ENCODE peak calls at places on chromosome 20, in eight cellular contexts. H is astrocyte, N is ELF-1, X is non-pigmented ciliary epithelial cell, L is BJ, I is GF-D8, G is uterus, U is T-helper 2 cell. A is an unnamed sample.

GRCh38 chr20:10961651-10962288 is 288.0 kb upstream of the JAG1 start:
- DNase-seq in G (no peak), L (no peak), U (no peak), X (no peak), N (no peak), I (no peak), H (no peak), A (no peak)

GRCh38 chr20:32767418-32768198 is 5.4 kb downstream of the DNMT3B start:
- DNase-seq in H (no peak), U (no peak), X (no peak), G (no peak), N (no peak), I (no peak), L (no peak), A (no peak)

GRCh38 chr20:40008177-40008576 is 680.9 kb downstream of the MAFB start:
- DNase-seq in L (no peak), H (no peak), N (no peak), X (no peak), U (no peak), G (no peak), I (no peak), A (no peak)

GRCh38 chr20:15582146-15582776 is 991.0 kb downstream of the KIF16B start:
- DNase-seq in G (no peak), I (no peak), N (no peak), X (no peak), L (no peak), U (no peak), H (no peak), A (no peak)

GRCh38 chr20:35303735-35304431 is 11.7 kb upstream of the FAM83C start:
- DNase-seq in L (no peak), G (peak), I (peak), X (peak), H (peak), N (peak), U (peak), A (peak)

GRCh38 chr20:18003897-18004296 is 35.1 kb downstream of the MGME1 start:
- DNase-seq in G (no peak), H (no peak), X (no peak), U (no peak), L (no peak), N (no peak), I (no peak), A (no peak)

GRCh38 chr20:61599061-61599930 is 347.2 kb downstream of the CDH4 start:
- DNase-seq in G (no peak), I (no peak), H (no peak), N (peak), X (no peak), U (no peak), L (no peak), A (no peak)

GRCh38 chr20:46289416-46289815 is 18.9 kb downstream of the CDH22 start:
- DNase-seq in U (no peak), L (no peak), X (no peak), N (no peak), G (no peak), H (no peak), I (no peak), A (no peak)

GRCh38 chr20:43842126-43843020 is 72.3 kb upstream of the TOX2 start:
- DNase-seq in L (no peak), X (no peak), G (no peak), N (no peak), H (no peak), I (no peak), U (no peak), A (peak)

GRCh38 chr20:5161536-5162164 is 34.8 kb downstream of the CDS2 start:
- DNase-seq in X (no peak), N (no peak), H (no peak), U (no peak), L (no peak), I (no peak), G (no peak), A (no peak)

GRCh38 chr20:46327557-46327956 is 19.3 kb upstream of the CDH22 start:
- DNase-seq in L (no peak), H (no peak), U (no peak), X (no peak), I (no peak), G (no peak), N (no peak), A (no peak)

GRCh38 chr20:63134201-63134612 is 81.7 kb downstream of the YTHDF1 start:
- DNase-seq in N (no peak), L (no peak), X (no peak), G (no peak), H (no peak), U (no peak), I (no peak), A (no peak)

GRCh38 chr20:52490715-52491430 is 299.3 kb upstream of the ZFP64 start:
- DNase-seq in L (peak), X (peak), N (no peak), U (no peak), I (no peak), G (no peak), H (peak), A (no peak)

GRCh38 chr20:5947276-5947675 is 3.1 kb downstream of the TRMT6 start:
- DNase-seq in N (no peak), H (no peak), I (peak), L (no peak), X (no peak), G (no peak), U (no peak), A (no peak)

GRCh38 chr20:6075428-6076219 is 21.8 kb upstream of the LRRN4 start:
- DNase-seq in X (no peak), I (no peak), H (peak), G (no peak), N (no peak), U (no peak), L (no peak), A (no peak)

GRCh38 chr20:62642666-62643520 is 590 bp downstream of the SLCO4A1 start:
- DNase-seq in N (no peak), G (no peak), X (no peak), I (no peak), L (no peak), H (peak), U (peak), A (no peak)

GRCh38 chr20:24962510-24962909 is 13.4 kb downstream of the CST7 start:
- DNase-seq in X (no peak), H (no peak), N (no peak), G (no peak), I (no peak), L (no peak), U (no peak), A (no peak)

GRCh38 chr20:63777614-63778013 is 38.0 kb downstream of the SLC2A4RG start:
- DNase-seq in L (no peak), U (no peak), G (no peak), N (no peak), X (no peak), H (no peak), I (no peak), A (no peak)

GRCh38 chr20:17849901-17850673 is 118.5 kb downstream of the SNX5 start:
- DNase-seq in G (peak), X (peak), I (no peak), L (peak), U (no peak), H (peak), N (peak), A (peak)

GRCh38 chr20:63315240-63315981 is 22.4 kb downstream of the COL20A1 start:
- DNase-seq in N (no peak), G (no peak), X (no peak), H (no peak), U (peak), I (no peak), L (no peak), A (no peak)

GRCh38 chr20:23679448-23680092 is 9.3 kb downstream of the CST4 start:
- DNase-seq in I (no peak), X (no peak), N (no peak), U (no peak), G (no peak), H (no peak), L (no peak), A (peak)

GRCh38 chr20:57476073-57476526 is 48.8 kb downstream of the CTCFL start:
- DNase-seq in L (no peak), G (no peak), H (no peak), N (no peak), U (no peak), I (peak), X (no peak), A (no peak)

GRCh38 chr20:46963758-46964181 is 69.1 kb downstream of the EYA2 start:
- DNase-seq in I (no peak), N (no peak), X (no peak), H (no peak), L (no peak), U (no peak), G (no peak), A (no peak)

GRCh38 chr20:52105573-52106422 is 85.8 kb downstream of the ZFP64 start:
- DNase-seq in G (no peak), I (no peak), H (peak), X (no peak), U (no peak), L (no peak), N (peak), A (no peak)

GRCh38 chr20:47043076-47043475 is 148.4 kb downstream of the EYA2 start:
- DNase-seq in L (no peak), X (no peak), G (no peak), I (no peak), H (no peak), N (no peak), U (no peak), A (no peak)

GRCh38 chr20:41889871-41890224 is 271.7 kb upstream of the CHD6 start:
- DNase-seq in X (no peak), G (no peak), H (no peak), I (no peak), U (no peak), N (peak), L (no peak), A (no peak)

GRCh38 chr20:62876441-62876825 is 14.8 kb upstream of the TCFL5 start:
- DNase-seq in H (no peak), U (no peak), G (no peak), N (no peak), L (no peak), I (no peak), X (no peak), A (no peak)

GRCh38 chr20:45306431-45306982 is at the start of gene RBPJL:
- DNase-seq in X (no peak), L (no peak), G (no peak), I (no peak), U (peak), N (peak), H (no peak), A (no peak)

GRCh38 chr20:62356948-62357667 is 10.0 kb downstream of the LAMA5 start:
- DNase-seq in N (no peak), U (no peak), X (no peak), G (peak), L (no peak), H (peak), I (no peak), A (no peak)

GRCh38 chr20:33693741-33694645 is 7.8 kb upstream of the E2F1 start:
- DNase-seq in H (no peak), X (no peak), I (no peak), G (no peak), N (peak), U (no peak), L (no peak), A (peak)

GRCh38 chr20:20604907-20605306 is 107.5 kb downstream of the RALGAPA2 start:
- DNase-seq in G (no peak), H (no peak), X (no peak), N (no peak), U (no peak), L (no peak), I (no peak), A (no peak)

GRCh38 chr20:2693286-2693995 is 861 bp downstream of the EBF4 start:
- DNase-seq in H (no peak), I (no peak), X (no peak), L (no peak), G (peak), U (peak), N (peak), A (no peak)

GRCh38 chr20:60036346-60037119 is 78.3 kb downstream of the CDH26 start:
- DNase-seq in I (no peak), N (no peak), X (no peak), G (no peak), U (no peak), L (no peak), H (no peak), A (no peak)

GRCh38 chr20:24837721-24838456 is 111.2 kb upstream of the CST7 start:
- DNase-seq in N (no peak), L (no peak), I (no peak), X (peak), G (no peak), U (no peak), H (peak), A (no peak)

GRCh38 chr20:48697845-48698491 is 129.8 kb downstream of the PREX1 start:
- DNase-seq in X (no peak), N (no peak), U (no peak), L (no peak), H (peak), I (no peak), G (no peak), A (no peak)

GRCh38 chr20:35196313-35196712 is 24.4 kb downstream of the PROCR start:
- DNase-seq in U (no peak), N (no peak), H (no peak), I (no peak), L (no peak), G (no peak), X (no peak), A (no peak)

GRCh38 chr20:63635431-63636141 is 8.7 kb upstream of the GMEB2 start:
- DNase-seq in U (peak), H (no peak), X (no peak), N (no peak), G (no peak), L (no peak), I (peak), A (no peak)